ENCODE peak calls at places on chromosomes 6 and 20, in nine cellular contexts. V is IMR-90; C is astrocyte of the spinal cord; B is BJ; S is NT2/D1; O is CD4-positive, CD25-positive, alpha-beta regulatory T cell; G is GM23248; J is A549; Q is tibial artery. K is an unnamed sample.

GRCh38 chr6:34276881-34277762 is 28.3 kb upstream of the SMIM29 start:
- DNase-seq in O (no peak), G (no peak), B (no peak), Q (no peak), V (no peak), C (no peak), J (no peak), S (no peak), K (no peak)

GRCh38 chr6:157715766-157716171 is 107.3 kb upstream of the SNX9 start:
- DNase-seq in V (peak), S (no peak), O (no peak), B (peak), Q (peak), C (peak), J (no peak), G (peak), K (no peak)

GRCh38 chr6:27836783-27837635 is 75.2 kb downstream of the OR2B2 start:
- DNase-seq in S (no peak), Q (peak), C (peak), J (no peak), B (peak), V (peak), G (peak), O (peak), K (peak)

GRCh38 chr6:33192105-33192646 is at the start of gene COL11A2:
- DNase-seq in G (no peak), J (no peak), V (no peak), S (no peak), Q (no peak), O (no peak), C (no peak), B (no peak), K (no peak)

GRCh38 chr6:11325431-11325830 is 93.0 kb upstream of the NEDD9 start:
- DNase-seq in S (no peak), O (no peak), G (no peak), J (no peak), B (no peak), V (no peak), Q (no peak), C (no peak), K (no peak)

GRCh38 chr20:59146801-59147118 is 16.9 kb upstream of the ZNF831 start:
- DNase-seq in O (no peak), V (no peak), C (no peak), J (no peak), S (no peak), B (no peak), G (no peak), Q (no peak), K (no peak)

GRCh38 chr20:46199198-46199597 is 81.1 kb downstream of the CD40 start:
- DNase-seq in G (no peak), V (no peak), C (no peak), Q (no peak), B (no peak), J (peak), S (no peak), O (no peak), K (peak)

GRCh38 chr6:138107752-138108592 is 753 bp upstream of the PERP start:
- DNase-seq in S (no peak), V (no peak), Q (no peak), J (peak), O (peak), G (no peak), C (no peak), B (no peak), K (peak)

GRCh38 chr6:76174722-76175121 is 102.3 kb upstream of the IMPG1 start:
- DNase-seq in J (no peak), V (no peak), G (no peak), C (no peak), B (no peak), O (no peak), S (no peak), Q (no peak), K (no peak)

GRCh38 chr20:49976542-49976941 is 6.2 kb upstream of the SNAI1 start:
- DNase-seq in B (no peak), G (peak), C (no peak), S (no peak), J (no peak), O (no peak), V (peak), Q (no peak), K (no peak)

GRCh38 chr6:121688974-121689373 is 253.5 kb downstream of the GJA1 start:
- DNase-seq in V (no peak), O (no peak), Q (no peak), G (no peak), J (no peak), C (peak), S (no peak), B (no peak), K (no peak)

GRCh38 chr6:28789553-28790083 is 134.2 kb downstream of the TRIM27 start:
- DNase-seq in S (no peak), O (peak), G (peak), Q (no peak), B (no peak), V (peak), J (no peak), C (peak), K (no peak)

GRCh38 chr6:28543671-28544131 is 18.0 kb downstream of the GPX5 start:
- DNase-seq in C (peak), J (no peak), G (peak), B (no peak), V (no peak), S (no peak), Q (no peak), O (peak), K (no peak)

DNA sequence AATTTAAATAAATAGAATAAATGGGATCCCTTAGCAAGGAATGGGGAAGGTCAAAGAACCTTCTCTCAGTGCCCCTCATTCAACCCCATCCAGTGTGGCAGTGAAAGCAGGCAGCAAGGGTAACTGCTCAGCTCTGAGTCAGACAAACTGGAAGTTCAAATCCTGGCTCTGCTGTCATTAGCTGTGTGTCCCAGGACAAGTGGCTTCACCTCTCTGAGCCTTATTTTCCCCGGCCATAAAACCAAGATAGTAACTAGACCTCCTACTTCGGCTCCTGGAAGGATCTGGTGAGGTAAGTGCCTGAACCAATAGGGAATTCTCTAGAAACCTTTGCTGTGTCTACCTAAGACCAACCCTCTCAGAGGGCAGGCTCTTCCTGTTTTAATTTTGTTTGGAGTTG is 4.1 kb downstream of the GHRH start:
- DNase-seq in O (no peak), G (no peak), B (no peak), C (no peak), J (no peak), V (no peak), S (no peak), Q (no peak), K (no peak)
- H3K4me3 ChIP-seq in O (no peak), G (no peak), B (no peak), C (no peak), J (no peak), V (no peak), S (no peak), Q (no peak), K (no peak)

GRCh38 chr6:112251170-112251945 is 3.0 kb downstream of the LAMA4 start:
- DNase-seq in S (no peak), J (no peak), O (no peak), C (peak), B (no peak), Q (peak), V (peak), G (peak), K (peak)

GRCh38 chr6:112253505-112253841 is 894 bp downstream of the LAMA4 start:
- DNase-seq in B (no peak), O (peak), J (peak), C (no peak), S (no peak), Q (no peak), V (no peak), G (peak), K (no peak)

GRCh38 chr6:112253842-112254816 is at the start of gene LAMA4:
- DNase-seq in J (peak), C (peak), Q (peak), V (peak), O (no peak), S (no peak), G (peak), B (no peak), K (peak)

GRCh38 chr6:112254921-112255320 is 554 bp upstream of the LAMA4 start:
- DNase-seq in B (no peak), Q (no peak), J (no peak), O (no peak), V (no peak), S (no peak), G (peak), C (no peak), K (no peak)

GRCh38 chr6:112252571-112253504 is 1.5 kb downstream of the LAMA4 start:
- DNase-seq in B (no peak), G (peak), O (no peak), J (no peak), S (no peak), C (peak), V (peak), Q (no peak), K (no peak)
- H3K4me3 ChIP-seq in B (peak), G (peak), O (no peak), J (peak), S (peak), C (peak), V (peak), Q (peak), K (peak)

GRCh38 chr20:62959101-62959971 is 6.8 kb downstream of the SLC17A9 start:
- DNase-seq in C (no peak), Q (no peak), J (no peak), S (no peak), V (no peak), O (no peak), G (no peak), B (no peak), K (no peak)
- H3K4me3 ChIP-seq in C (no peak), Q (no peak), J (no peak), S (no peak), V (no peak), O (no peak), G (no peak), B (no peak), K (no peak)

DNA sequence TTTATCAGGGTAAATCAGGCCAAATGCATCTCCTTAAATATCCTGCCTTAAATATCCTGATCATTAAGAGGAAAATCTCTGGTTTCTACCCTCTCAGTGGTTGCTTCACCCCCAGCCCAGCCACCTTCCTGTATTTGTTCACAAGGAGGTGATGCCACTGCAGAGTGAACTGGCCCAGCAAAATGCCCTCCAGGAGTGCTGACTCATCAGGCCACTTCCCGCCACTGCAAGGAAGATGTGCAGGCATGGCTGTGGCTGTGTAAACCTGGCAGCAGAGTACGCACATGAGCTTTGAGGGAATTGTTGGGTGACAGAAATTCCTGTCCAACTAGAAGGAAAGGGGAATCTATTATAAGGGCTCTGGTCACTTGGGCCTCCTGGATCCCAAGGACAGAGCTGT is 13.8 kb downstream of the NQO2 start:
- DNase-seq in Q (no peak), C (peak), O (no peak), S (no peak), J (peak), B (no peak), G (peak), V (peak), K (peak)
- H3K4me3 ChIP-seq in Q (no peak), C (no peak), O (no peak), S (no peak), J (no peak), B (no peak), G (no peak), V (no peak), K (no peak)

DNA sequence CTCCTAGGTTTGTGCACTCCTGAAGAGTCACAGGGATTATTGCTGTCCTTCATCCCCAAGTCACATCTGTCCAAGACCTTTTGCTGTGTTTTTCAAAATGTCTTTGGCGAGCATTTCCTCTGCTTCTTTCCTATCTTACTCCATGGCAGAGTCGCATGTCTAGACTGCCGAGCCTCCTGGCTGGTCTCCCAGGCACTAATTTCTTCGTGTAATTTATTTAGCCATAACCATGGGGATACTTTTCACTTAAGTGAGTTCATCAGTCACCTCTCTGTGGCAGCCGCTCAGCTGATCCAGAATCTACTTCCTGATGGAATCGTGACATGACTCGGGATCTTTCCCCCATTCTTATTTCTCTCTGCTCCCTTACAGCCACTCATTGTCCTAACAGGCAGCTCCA is 25.8 kb downstream of the ADGRF5 start:
- DNase-seq in J (no peak), B (no peak), G (no peak), S (no peak), Q (no peak), O (no peak), C (no peak), V (no peak), K (no peak)
- H3K4me3 ChIP-seq in J (no peak), B (no peak), G (no peak), S (no peak), Q (no peak), O (no peak), C (no peak), V (no peak), K (no peak)

GRCh38 chr6:88499436-88499835 is 333.3 kb upstream of the CNR1 start:
- DNase-seq in V (no peak), Q (no peak), G (no peak), J (no peak), B (no peak), S (no peak), O (no peak), C (peak), K (no peak)

GRCh38 chr6:88502391-88502790 is 336.2 kb upstream of the CNR1 start:
- DNase-seq in G (no peak), V (no peak), C (no peak), O (no peak), J (no peak), B (no peak), Q (no peak), S (no peak), K (no peak)

GRCh38 chr6:88494401-88495140 is 328.4 kb upstream of the CNR1 start:
- DNase-seq in J (no peak), S (no peak), B (no peak), C (no peak), V (no peak), O (no peak), G (no peak), Q (no peak), K (no peak)

DNA sequence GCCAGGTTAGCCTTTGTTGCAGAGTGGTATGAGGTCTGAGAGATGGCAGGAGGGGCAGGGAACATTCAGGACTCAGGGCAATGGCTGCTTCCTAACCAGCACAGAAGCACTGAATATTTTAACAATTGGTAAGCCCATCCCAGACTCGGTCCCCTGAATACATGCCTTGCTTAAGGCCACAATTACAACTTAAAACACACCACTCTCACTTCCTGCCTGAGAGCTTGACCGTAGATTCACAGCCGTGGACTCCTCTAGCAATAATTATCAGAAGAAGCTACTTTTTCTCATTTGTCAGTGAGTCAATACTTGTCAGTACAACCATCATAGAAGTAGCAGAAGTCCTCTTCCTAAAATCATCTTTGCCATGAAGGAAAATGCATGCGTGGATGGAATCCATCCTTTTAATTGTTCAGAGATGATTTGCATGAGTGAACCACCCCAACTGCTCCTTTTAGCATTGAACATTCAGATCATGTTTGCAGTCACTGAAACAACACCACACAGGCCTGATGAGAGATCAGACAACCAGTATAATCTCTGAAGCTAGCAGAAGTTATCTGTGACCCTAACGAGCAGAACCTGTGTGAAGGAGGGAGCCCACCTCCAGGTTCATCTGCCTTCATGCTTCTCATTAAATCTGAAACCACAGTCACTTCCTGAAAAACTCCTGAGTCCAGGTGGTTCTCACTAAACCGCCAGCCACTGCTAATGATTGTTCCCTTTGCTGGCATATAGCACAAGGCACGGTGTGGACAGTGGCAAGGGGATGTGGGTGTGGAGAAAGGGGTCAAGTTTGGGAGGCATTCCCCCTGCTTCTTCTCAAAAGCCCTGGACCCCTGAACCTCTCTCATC is 333.9 kb upstream of the CNR1 start:
- DNase-seq in Q (no peak), O (no peak), V (no peak), G (no peak), B (no peak), J (no peak), S (no peak), C (no peak), K (no peak)
- H3K4me3 ChIP-seq in Q (no peak), O (no peak), V (no peak), G (no peak), B (no peak), J (no peak), S (no peak), C (no peak), K (no peak)

GRCh38 chr6:31076611-31077010 is 35.8 kb downstream of the C6orf15 start:
- DNase-seq in B (no peak), J (no peak), O (no peak), G (no peak), S (no peak), Q (no peak), C (no peak), V (no peak), K (no peak)

GRCh38 chr6:31081872-31082271 is 30.5 kb downstream of the C6orf15 start:
- DNase-seq in Q (no peak), B (no peak), S (no peak), J (no peak), O (no peak), G (no peak), C (no peak), V (no peak), K (no peak)

GRCh38 chr6:31075528-31075927 is 36.8 kb downstream of the C6orf15 start:
- DNase-seq in B (no peak), C (peak), G (peak), O (no peak), S (no peak), Q (no peak), V (peak), J (no peak), K (no peak)

GRCh38 chr6:31083742-31084354 is 28.5 kb downstream of the C6orf15 start:
- DNase-seq in G (peak), Q (peak), B (no peak), S (peak), C (peak), O (peak), V (peak), J (no peak), K (peak)

DNA sequence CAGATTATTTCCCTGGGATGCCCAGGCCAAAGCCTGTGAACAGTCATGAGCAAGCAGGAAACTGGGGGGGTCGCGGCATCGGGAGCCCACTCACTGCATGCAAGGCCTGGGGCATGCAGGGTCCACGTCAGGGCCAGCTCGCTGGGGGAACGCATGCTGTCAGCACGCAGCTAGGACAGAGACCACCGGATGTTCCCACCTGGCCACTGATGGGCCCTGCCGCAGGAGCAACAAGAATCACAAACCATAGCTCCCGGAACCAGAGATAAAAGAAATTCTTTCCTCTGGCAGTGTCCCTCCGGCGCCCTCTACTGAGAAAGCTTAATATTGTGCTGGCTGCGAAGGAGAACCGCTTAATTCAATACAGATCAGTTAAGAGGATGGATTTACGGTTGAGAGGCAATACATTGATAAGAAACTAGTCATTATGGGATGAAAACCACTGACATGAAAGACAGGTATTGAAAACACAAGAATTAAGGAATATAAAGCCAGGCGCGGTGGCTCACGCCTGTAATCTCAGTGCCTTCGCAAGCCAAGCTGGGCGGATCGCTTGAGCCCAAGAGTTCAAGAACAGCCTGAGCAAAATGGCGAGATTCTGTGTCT is 32.6 kb downstream of the C6orf15 start:
- DNase-seq in J (peak), G (peak), S (peak), B (no peak), V (peak), Q (peak), O (peak), C (peak), K (peak)
- H3K4me3 ChIP-seq in J (no peak), G (peak), S (no peak), B (no peak), V (no peak), Q (peak), O (peak), C (no peak), K (no peak)

GRCh38 chr6:43076093-43076927 is at the start of gene PTK7:
- DNase-seq in V (peak), C (peak), G (peak), S (peak), Q (no peak), O (peak), B (no peak), J (no peak), K (no peak)

GRCh38 chr6:43074847-43075741 is 1.0 kb upstream of the PTK7 start:
- DNase-seq in V (peak), C (peak), J (no peak), S (no peak), Q (no peak), G (peak), O (no peak), B (no peak), K (no peak)

GRCh38 chr6:43077981-43078411 is 1.9 kb downstream of the PTK7 start:
- DNase-seq in O (no peak), J (no peak), C (no peak), S (no peak), G (peak), V (peak), B (no peak), Q (no peak), K (no peak)

GRCh38 chr6:43076928-43077809 is 1.1 kb downstream of the PTK7 start:
- DNase-seq in C (peak), B (no peak), O (no peak), Q (no peak), S (no peak), G (peak), V (peak), J (no peak), K (no peak)

DNA sequence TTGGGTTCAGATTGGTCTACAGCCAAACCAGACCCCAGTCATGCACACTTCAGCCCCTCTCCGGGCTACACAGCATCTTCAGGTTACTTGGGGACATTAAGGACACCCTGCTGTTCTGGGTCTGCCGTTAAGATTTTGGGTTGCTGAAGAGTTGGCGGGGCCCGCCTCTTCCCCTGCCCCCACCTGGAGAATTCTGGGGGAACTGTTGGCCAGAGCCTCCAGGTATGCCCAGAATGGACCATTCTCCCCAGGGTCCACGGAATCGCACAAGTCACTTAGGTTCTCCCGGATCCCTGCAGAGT is 372 bp upstream of the PTK7 start:
- DNase-seq in V (no peak), O (no peak), G (no peak), Q (no peak), J (no peak), C (no peak), B (no peak), S (no peak), K (no peak)
- H3K4me3 ChIP-seq in V (peak), O (no peak), G (peak), Q (peak), J (peak), C (peak), B (peak), S (peak), K (no peak)